ENCODE peak calls at places on chromosomes 6 and 20, in five cellular contexts. V, W, R, X and P are unnamed samples.

GRCh38 chr6:43820486-43820885 is 50.5 kb downstream of the VEGFA start:
- DNase-seq in R (no peak), V (no peak), X (no peak), W (no peak), P (no peak)

GRCh38 chr20:57244221-57244585 is 22.2 kb downstream of the BMP7 start:
- DNase-seq in R (no peak), X (no peak), V (no peak), W (no peak), P (no peak)

GRCh38 chr6:149190228-149190831 is 127.2 kb upstream of the TAB2 start:
- DNase-seq in V (peak), W (no peak), X (peak), R (no peak), P (peak)

GRCh38 chr6:2197177-2197671 is 48.2 kb downstream of the GMDS start:
- DNase-seq in V (no peak), W (peak), X (peak), R (peak), P (no peak)

GRCh38 chr6:63799813-63800212 is 164.2 kb downstream of the PHF3 start:
- DNase-seq in V (no peak), X (no peak), W (no peak), R (no peak), P (no peak)

GRCh38 chr6:19772891-19773290 is 64.3 kb upstream of the ID4 start:
- DNase-seq in W (no peak), X (no peak), V (no peak), R (no peak), P (no peak)

GRCh38 chr6:107634147-107635057 is 144.5 kb downstream of the SOBP start:
- DNase-seq in X (no peak), W (no peak), V (no peak), R (no peak), P (no peak)

GRCh38 chr20:63224272-63225081 is 8.5 kb upstream of the YTHDF1 start:
- DNase-seq in V (no peak), X (peak), R (peak), W (peak), P (no peak)

GRCh38 chr6:109877028-109877726 is 100.9 kb upstream of the GPR6 start:
- DNase-seq in V (no peak), R (no peak), W (no peak), X (no peak), P (no peak)

GRCh38 chr6:169961772-169962561 is 210.5 kb downstream of the ERMARD start:
- DNase-seq in X (no peak), V (peak), R (no peak), W (peak), P (no peak)

GRCh38 chr6:28104392-28105250 is 19.8 kb upstream of the ZSCAN16 start:
- DNase-seq in R (peak), W (peak), V (peak), X (peak), P (peak)

GRCh38 chr20:3543901-3544507 is 73.2 kb downstream of the ATRN start:
- DNase-seq in X (peak), R (peak), V (no peak), W (no peak), P (no peak)

GRCh38 chr20:37498066-37498702 is 22.9 kb upstream of the NNAT start:
- DNase-seq in R (no peak), V (no peak), W (no peak), X (no peak), P (no peak)

GRCh38 chr6:4020822-4021132 is 58.2 kb downstream of the FAM217A start:
- DNase-seq in R (no peak), X (no peak), V (no peak), W (no peak), P (no peak)

GRCh38 chr20:54058420-54059139 is 11.8 kb downstream of the BCAS1 start:
- DNase-seq in X (no peak), V (no peak), R (no peak), W (no peak), P (no peak)

GRCh38 chr20:10788055-10788454 is 114.3 kb upstream of the JAG1 start:
- DNase-seq in R (no peak), V (no peak), W (no peak), X (no peak), P (no peak)

GRCh38 chr6:157213426-157213825 is 109.9 kb downstream of the TMEM242 start:
- DNase-seq in V (no peak), R (no peak), X (no peak), W (no peak), P (no peak)

DNA sequence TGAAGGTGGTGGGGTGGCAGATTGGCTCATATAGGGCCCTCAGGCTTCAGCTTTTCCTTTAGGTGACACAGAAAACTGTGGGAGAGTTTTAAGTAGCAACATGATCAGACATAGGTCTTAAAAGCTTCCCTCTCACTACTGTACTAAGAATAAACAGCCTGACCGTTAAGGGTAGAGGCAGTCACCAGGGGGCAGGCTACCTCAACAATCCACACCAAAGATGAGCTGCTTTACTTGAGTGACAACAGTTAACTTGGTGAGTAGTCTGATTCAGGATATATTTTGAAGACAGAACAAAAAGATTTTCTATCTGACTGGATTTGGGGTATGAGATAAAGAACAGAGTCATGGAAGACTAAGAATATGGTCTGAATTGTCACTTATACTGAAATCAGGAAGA is 193.1 kb upstream of the SHLD1 start:
- DNase-seq in R (peak), X (peak), W (peak), V (peak), P (no peak)
- TF ChIP-seq CTCF in R (peak), X (peak), W (peak), V (no peak), P (peak)

DNA sequence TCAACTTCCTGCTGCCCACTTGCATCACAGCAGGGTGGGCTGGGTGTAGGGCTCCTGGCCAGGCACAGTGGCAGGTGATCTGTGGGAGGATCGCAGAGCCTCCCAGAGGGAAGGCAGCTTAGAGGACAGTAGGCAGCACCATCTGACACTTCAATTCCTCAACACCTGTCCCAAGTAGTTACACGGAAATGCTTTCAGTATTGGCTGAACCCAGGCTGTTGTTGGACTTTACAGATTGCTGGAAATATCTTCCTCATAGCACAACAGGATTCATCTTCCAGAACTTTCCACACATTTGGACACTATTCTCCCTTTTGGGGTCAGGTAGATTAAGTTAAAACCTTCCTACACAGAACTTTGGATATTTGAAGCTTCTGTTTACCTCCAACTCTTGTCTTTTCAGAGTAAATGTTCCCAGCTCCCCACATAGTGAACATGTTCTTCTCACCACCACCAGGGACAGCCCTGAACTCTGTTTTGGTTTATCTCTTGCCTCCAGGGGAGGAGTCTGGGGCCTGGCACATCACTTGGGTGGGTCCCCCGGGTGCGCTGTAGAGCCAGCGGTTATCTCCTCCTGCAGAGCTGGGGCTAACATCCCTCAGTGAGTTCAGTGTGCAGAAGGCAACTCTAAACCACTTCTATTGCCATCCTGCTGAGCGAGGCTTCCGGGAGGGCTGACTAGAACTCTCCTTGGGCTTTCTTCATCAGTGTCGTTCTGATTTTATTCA is 3.5 kb upstream of the SLC22A2 start:
- DNase-seq in W (no peak), R (no peak), X (no peak), V (no peak), P (no peak)
- TF ChIP-seq CTCF in W (no peak), R (no peak), X (no peak), V (no peak), P (no peak)

GRCh38 chr6:17585766-17586502 is 14.2 kb upstream of the FAM8A1 start:
- DNase-seq in R (peak), X (no peak), V (no peak), W (no peak), P (no peak)
- TF ChIP-seq CTCF in R (no peak), X (no peak), V (no peak), W (no peak), P (no peak)

GRCh38 chr20:49115565-49115964 is 69.5 kb downstream of the CSE1L start:
- DNase-seq in X (no peak), W (no peak), R (no peak), V (no peak), P (no peak)
- TF ChIP-seq CTCF in X (no peak), W (no peak), R (no peak), V (no peak), P (no peak)